ENCODE peak calls at places on chromosomes 6 and 20, in ten cellular contexts. One of them, this sample, is unnamed.

GRCh38 chr20:61595216-61595615 is 343.2 kb downstream of the CDH4 start:
- DNase-seq in central memory CD4-positive, alpha-beta T cell: no peak
- DNase-seq in aorta: no peak
- DNase-seq in brain pericyte: no peak
- DNase-seq in non-pigmented ciliary epithelial cell: no peak
- DNase-seq in activated CD4-positive, alpha-beta T cell treated with anti-CD3 and anti-CD28 coated beads, Interleukin-2, amount 50 U/mL, for 1 hour: no peak
- DNase-seq in NCI-H2081: no peak
- DNase-seq in fibroblast of the aortic adventitia: no peak
- DNase-seq in breast epithelium: no peak
- DNase-seq in H4: no peak
- DNase-seq in this sample: no peak

GRCh38 chr20:32544893-32545840 is 40.0 kb downstream of the NOL4L start:
- DNase-seq in central memory CD4-positive, alpha-beta T cell: no peak
- DNase-seq in aorta: no peak
- DNase-seq in brain pericyte: no peak
- DNase-seq in non-pigmented ciliary epithelial cell: no peak
- DNase-seq in activated CD4-positive, alpha-beta T cell treated with anti-CD3 and anti-CD28 coated beads, Interleukin-2, amount 50 U/mL, for 1 hour: no peak
- DNase-seq in NCI-H2081: no peak
- DNase-seq in fibroblast of the aortic adventitia: no peak
- DNase-seq in breast epithelium: no peak
- DNase-seq in H4: no peak
- DNase-seq in this sample: no peak

GRCh38 chr6:28880894-28881780 is 42.6 kb downstream of the TRIM27 start:
- DNase-seq in central memory CD4-positive, alpha-beta T cell: no peak
- DNase-seq in aorta: peak
- DNase-seq in brain pericyte: peak
- DNase-seq in non-pigmented ciliary epithelial cell: no peak
- DNase-seq in activated CD4-positive, alpha-beta T cell treated with anti-CD3 and anti-CD28 coated beads, Interleukin-2, amount 50 U/mL, for 1 hour: peak
- DNase-seq in NCI-H2081: peak
- DNase-seq in fibroblast of the aortic adventitia: peak
- DNase-seq in breast epithelium: peak
- DNase-seq in H4: peak
- DNase-seq in this sample: peak

GRCh38 chr6:10976571-10976970 is 67.5 kb downstream of the ELOVL2 start:
- DNase-seq in central memory CD4-positive, alpha-beta T cell: no peak
- DNase-seq in aorta: no peak
- DNase-seq in brain pericyte: no peak
- DNase-seq in non-pigmented ciliary epithelial cell: no peak
- DNase-seq in activated CD4-positive, alpha-beta T cell treated with anti-CD3 and anti-CD28 coated beads, Interleukin-2, amount 50 U/mL, for 1 hour: no peak
- DNase-seq in NCI-H2081: no peak
- DNase-seq in fibroblast of the aortic adventitia: no peak
- DNase-seq in breast epithelium: no peak
- DNase-seq in H4: no peak
- DNase-seq in this sample: no peak

GRCh38 chr6:45667265-45667664 is 289.5 kb upstream of the SUPT3H start:
- DNase-seq in central memory CD4-positive, alpha-beta T cell: no peak
- DNase-seq in aorta: no peak
- DNase-seq in brain pericyte: no peak
- DNase-seq in non-pigmented ciliary epithelial cell: no peak
- DNase-seq in activated CD4-positive, alpha-beta T cell treated with anti-CD3 and anti-CD28 coated beads, Interleukin-2, amount 50 U/mL, for 1 hour: no peak
- DNase-seq in NCI-H2081: no peak
- DNase-seq in fibroblast of the aortic adventitia: no peak
- DNase-seq in breast epithelium: no peak
- DNase-seq in H4: no peak
- DNase-seq in this sample: no peak

GRCh38 chr20:57027752-57028151 is 238.7 kb downstream of the BMP7 start:
- DNase-seq in central memory CD4-positive, alpha-beta T cell: no peak
- DNase-seq in aorta: no peak
- DNase-seq in brain pericyte: no peak
- DNase-seq in non-pigmented ciliary epithelial cell: no peak
- DNase-seq in activated CD4-positive, alpha-beta T cell treated with anti-CD3 and anti-CD28 coated beads, Interleukin-2, amount 50 U/mL, for 1 hour: no peak
- DNase-seq in NCI-H2081: no peak
- DNase-seq in fibroblast of the aortic adventitia: no peak
- DNase-seq in breast epithelium: no peak
- DNase-seq in H4: no peak
- DNase-seq in this sample: no peak

GRCh38 chr20:31698803-31699718 is 23.6 kb downstream of the BCL2L1 start:
- DNase-seq in central memory CD4-positive, alpha-beta T cell: no peak
- DNase-seq in aorta: peak
- DNase-seq in brain pericyte: peak
- DNase-seq in non-pigmented ciliary epithelial cell: peak
- DNase-seq in activated CD4-positive, alpha-beta T cell treated with anti-CD3 and anti-CD28 coated beads, Interleukin-2, amount 50 U/mL, for 1 hour: no peak
- DNase-seq in NCI-H2081: peak
- DNase-seq in fibroblast of the aortic adventitia: peak
- DNase-seq in breast epithelium: no peak
- DNase-seq in H4: peak
- DNase-seq in this sample: peak

GRCh38 chr6:109076421-109076820 is 18.2 kb downstream of the SESN1 start:
- DNase-seq in central memory CD4-positive, alpha-beta T cell: no peak
- DNase-seq in aorta: no peak
- DNase-seq in brain pericyte: no peak
- DNase-seq in non-pigmented ciliary epithelial cell: no peak
- DNase-seq in activated CD4-positive, alpha-beta T cell treated with anti-CD3 and anti-CD28 coated beads, Interleukin-2, amount 50 U/mL, for 1 hour: no peak
- DNase-seq in NCI-H2081: no peak
- DNase-seq in fibroblast of the aortic adventitia: no peak
- DNase-seq in breast epithelium: no peak
- DNase-seq in H4: no peak
- DNase-seq in this sample: no peak

GRCh38 chr6:23414204-23414501 is 711.9 kb upstream of the NRSN1 start:
- DNase-seq in central memory CD4-positive, alpha-beta T cell: no peak
- DNase-seq in aorta: no peak
- DNase-seq in brain pericyte: peak
- DNase-seq in non-pigmented ciliary epithelial cell: peak
- DNase-seq in activated CD4-positive, alpha-beta T cell treated with anti-CD3 and anti-CD28 coated beads, Interleukin-2, amount 50 U/mL, for 1 hour: no peak
- DNase-seq in NCI-H2081: peak
- DNase-seq in fibroblast of the aortic adventitia: peak
- DNase-seq in breast epithelium: no peak
- DNase-seq in H4: peak
- DNase-seq in this sample: no peak

GRCh38 chr20:47673671-47673955 is 111.7 kb downstream of the SULF2 start:
- DNase-seq in central memory CD4-positive, alpha-beta T cell: no peak
- DNase-seq in aorta: no peak
- DNase-seq in brain pericyte: no peak
- DNase-seq in non-pigmented ciliary epithelial cell: no peak
- DNase-seq in activated CD4-positive, alpha-beta T cell treated with anti-CD3 and anti-CD28 coated beads, Interleukin-2, amount 50 U/mL, for 1 hour: no peak
- DNase-seq in NCI-H2081: no peak
- DNase-seq in fibroblast of the aortic adventitia: no peak
- DNase-seq in breast epithelium: no peak
- DNase-seq in H4: no peak
- DNase-seq in this sample: no peak

GRCh38 chr20:63223121-63223825 is 7.3 kb upstream of the YTHDF1 start:
- DNase-seq in central memory CD4-positive, alpha-beta T cell: peak
- DNase-seq in aorta: no peak
- DNase-seq in brain pericyte: no peak
- DNase-seq in non-pigmented ciliary epithelial cell: no peak
- DNase-seq in activated CD4-positive, alpha-beta T cell treated with anti-CD3 and anti-CD28 coated beads, Interleukin-2, amount 50 U/mL, for 1 hour: peak
- DNase-seq in NCI-H2081: peak
- DNase-seq in fibroblast of the aortic adventitia: peak
- DNase-seq in breast epithelium: no peak
- DNase-seq in H4: peak
- DNase-seq in this sample: no peak

GRCh38 chr20:10637062-10637559 is 36.7 kb downstream of the JAG1 start:
- DNase-seq in central memory CD4-positive, alpha-beta T cell: no peak
- DNase-seq in aorta: peak
- DNase-seq in brain pericyte: no peak
- DNase-seq in non-pigmented ciliary epithelial cell: no peak
- DNase-seq in activated CD4-positive, alpha-beta T cell treated with anti-CD3 and anti-CD28 coated beads, Interleukin-2, amount 50 U/mL, for 1 hour: no peak
- DNase-seq in NCI-H2081: no peak
- DNase-seq in fibroblast of the aortic adventitia: peak
- DNase-seq in breast epithelium: no peak
- DNase-seq in H4: peak
- DNase-seq in this sample: peak

GRCh38 chr6:134035823-134036296 is 16.6 kb downstream of the SLC2A12 start:
- DNase-seq in central memory CD4-positive, alpha-beta T cell: no peak
- DNase-seq in aorta: no peak
- DNase-seq in brain pericyte: no peak
- DNase-seq in non-pigmented ciliary epithelial cell: no peak
- DNase-seq in activated CD4-positive, alpha-beta T cell treated with anti-CD3 and anti-CD28 coated beads, Interleukin-2, amount 50 U/mL, for 1 hour: no peak
- DNase-seq in NCI-H2081: peak
- DNase-seq in fibroblast of the aortic adventitia: peak
- DNase-seq in breast epithelium: no peak
- DNase-seq in H4: peak
- DNase-seq in this sample: no peak

GRCh38 chr6:160437153-160437552 is 89.0 kb downstream of the SLC22A3 start:
- DNase-seq in central memory CD4-positive, alpha-beta T cell: no peak
- DNase-seq in aorta: no peak
- DNase-seq in brain pericyte: no peak
- DNase-seq in non-pigmented ciliary epithelial cell: no peak
- DNase-seq in activated CD4-positive, alpha-beta T cell treated with anti-CD3 and anti-CD28 coated beads, Interleukin-2, amount 50 U/mL, for 1 hour: no peak
- DNase-seq in NCI-H2081: no peak
- DNase-seq in fibroblast of the aortic adventitia: no peak
- DNase-seq in breast epithelium: no peak
- DNase-seq in H4: no peak
- DNase-seq in this sample: no peak

GRCh38 chr6:164563866-164564265 is 745.5 kb downstream of the C6orf118 start:
- DNase-seq in central memory CD4-positive, alpha-beta T cell: no peak
- DNase-seq in aorta: no peak
- DNase-seq in brain pericyte: no peak
- DNase-seq in non-pigmented ciliary epithelial cell: no peak
- DNase-seq in activated CD4-positive, alpha-beta T cell treated with anti-CD3 and anti-CD28 coated beads, Interleukin-2, amount 50 U/mL, for 1 hour: no peak
- DNase-seq in NCI-H2081: no peak
- DNase-seq in fibroblast of the aortic adventitia: no peak
- DNase-seq in breast epithelium: no peak
- DNase-seq in H4: no peak
- DNase-seq in this sample: no peak

GRCh38 chr20:6664574-6664973 is 102.9 kb upstream of the BMP2 start:
- DNase-seq in central memory CD4-positive, alpha-beta T cell: no peak
- DNase-seq in aorta: no peak
- DNase-seq in brain pericyte: no peak
- DNase-seq in non-pigmented ciliary epithelial cell: no peak
- DNase-seq in activated CD4-positive, alpha-beta T cell treated with anti-CD3 and anti-CD28 coated beads, Interleukin-2, amount 50 U/mL, for 1 hour: no peak
- DNase-seq in NCI-H2081: no peak
- DNase-seq in fibroblast of the aortic adventitia: no peak
- DNase-seq in breast epithelium: no peak
- DNase-seq in H4: no peak
- DNase-seq in this sample: no peak

GRCh38 chr20:46402236-46402886 is 4.1 kb downstream of the ELMO2 start:
- DNase-seq in central memory CD4-positive, alpha-beta T cell: no peak
- DNase-seq in aorta: no peak
- DNase-seq in brain pericyte: no peak
- DNase-seq in non-pigmented ciliary epithelial cell: no peak
- DNase-seq in activated CD4-positive, alpha-beta T cell treated with anti-CD3 and anti-CD28 coated beads, Interleukin-2, amount 50 U/mL, for 1 hour: no peak
- DNase-seq in NCI-H2081: no peak
- DNase-seq in fibroblast of the aortic adventitia: peak
- DNase-seq in breast epithelium: no peak
- DNase-seq in H4: peak
- DNase-seq in this sample: no peak

GRCh38 chr20:17843246-17844132 is 125.1 kb downstream of the SNX5 start:
- DNase-seq in central memory CD4-positive, alpha-beta T cell: peak
- DNase-seq in aorta: peak
- DNase-seq in brain pericyte: peak
- DNase-seq in non-pigmented ciliary epithelial cell: peak
- DNase-seq in activated CD4-positive, alpha-beta T cell treated with anti-CD3 and anti-CD28 coated beads, Interleukin-2, amount 50 U/mL, for 1 hour: no peak
- DNase-seq in NCI-H2081: no peak
- DNase-seq in fibroblast of the aortic adventitia: peak
- DNase-seq in breast epithelium: no peak
- DNase-seq in H4: peak
- DNase-seq in this sample: peak

GRCh38 chr6:76435174-76435573 is 362.7 kb upstream of the IMPG1 start:
- DNase-seq in central memory CD4-positive, alpha-beta T cell: no peak
- DNase-seq in aorta: no peak
- DNase-seq in brain pericyte: no peak
- DNase-seq in non-pigmented ciliary epithelial cell: no peak
- DNase-seq in activated CD4-positive, alpha-beta T cell treated with anti-CD3 and anti-CD28 coated beads, Interleukin-2, amount 50 U/mL, for 1 hour: no peak
- DNase-seq in NCI-H2081: no peak
- DNase-seq in fibroblast of the aortic adventitia: no peak
- DNase-seq in breast epithelium: no peak
- DNase-seq in H4: peak
- DNase-seq in this sample: no peak

GRCh38 chr20:62133051-62133845 is 9.9 kb downstream of the PSMA7 start:
- DNase-seq in central memory CD4-positive, alpha-beta T cell: no peak
- DNase-seq in aorta: peak
- DNase-seq in brain pericyte: no peak
- DNase-seq in non-pigmented ciliary epithelial cell: no peak
- DNase-seq in activated CD4-positive, alpha-beta T cell treated with anti-CD3 and anti-CD28 coated beads, Interleukin-2, amount 50 U/mL, for 1 hour: no peak
- DNase-seq in NCI-H2081: no peak
- DNase-seq in fibroblast of the aortic adventitia: no peak
- DNase-seq in breast epithelium: no peak
- DNase-seq in H4: no peak
- DNase-seq in this sample: no peak

GRCh38 chr6:88662163-88662580 is 301.2 kb downstream of the RNGTT start:
- DNase-seq in central memory CD4-positive, alpha-beta T cell: no peak
- DNase-seq in aorta: no peak
- DNase-seq in brain pericyte: no peak
- DNase-seq in non-pigmented ciliary epithelial cell: no peak
- DNase-seq in activated CD4-positive, alpha-beta T cell treated with anti-CD3 and anti-CD28 coated beads, Interleukin-2, amount 50 U/mL, for 1 hour: no peak
- DNase-seq in NCI-H2081: no peak
- DNase-seq in fibroblast of the aortic adventitia: no peak
- DNase-seq in breast epithelium: no peak
- DNase-seq in H4: no peak
- DNase-seq in this sample: no peak

GRCh38 chr6:141669141-141669540 is 463.6 kb upstream of the GJE1 start:
- DNase-seq in central memory CD4-positive, alpha-beta T cell: no peak
- DNase-seq in aorta: no peak
- DNase-seq in brain pericyte: no peak
- DNase-seq in non-pigmented ciliary epithelial cell: no peak
- DNase-seq in activated CD4-positive, alpha-beta T cell treated with anti-CD3 and anti-CD28 coated beads, Interleukin-2, amount 50 U/mL, for 1 hour: no peak
- DNase-seq in NCI-H2081: no peak
- DNase-seq in fibroblast of the aortic adventitia: no peak
- DNase-seq in breast epithelium: no peak
- DNase-seq in H4: no peak
- DNase-seq in this sample: no peak

GRCh38 chr6:21595951-21596378 is 2.4 kb downstream of the SOX4 start:
- DNase-seq in central memory CD4-positive, alpha-beta T cell: no peak
- DNase-seq in aorta: peak
- DNase-seq in brain pericyte: no peak
- DNase-seq in non-pigmented ciliary epithelial cell: no peak
- DNase-seq in activated CD4-positive, alpha-beta T cell treated with anti-CD3 and anti-CD28 coated beads, Interleukin-2, amount 50 U/mL, for 1 hour: no peak
- DNase-seq in NCI-H2081: no peak
- DNase-seq in fibroblast of the aortic adventitia: no peak
- DNase-seq in breast epithelium: no peak
- DNase-seq in H4: no peak
- DNase-seq in this sample: no peak

GRCh38 chr6:32439139-32439538 is 548 bp upstream of the HLA-DRA start:
- DNase-seq in central memory CD4-positive, alpha-beta T cell: no peak
- DNase-seq in aorta: no peak
- DNase-seq in brain pericyte: no peak
- DNase-seq in non-pigmented ciliary epithelial cell: no peak
- DNase-seq in activated CD4-positive, alpha-beta T cell treated with anti-CD3 and anti-CD28 coated beads, Interleukin-2, amount 50 U/mL, for 1 hour: no peak
- DNase-seq in NCI-H2081: no peak
- DNase-seq in fibroblast of the aortic adventitia: no peak
- DNase-seq in breast epithelium: no peak
- DNase-seq in H4: no peak
- DNase-seq in this sample: no peak

GRCh38 chr6:20688710-20689500 is 154.6 kb downstream of the CDKAL1 start:
- DNase-seq in central memory CD4-positive, alpha-beta T cell: no peak
- DNase-seq in aorta: no peak
- DNase-seq in brain pericyte: peak
- DNase-seq in non-pigmented ciliary epithelial cell: no peak
- DNase-seq in activated CD4-positive, alpha-beta T cell treated with anti-CD3 and anti-CD28 coated beads, Interleukin-2, amount 50 U/mL, for 1 hour: no peak
- DNase-seq in NCI-H2081: peak
- DNase-seq in fibroblast of the aortic adventitia: no peak
- DNase-seq in breast epithelium: no peak
- DNase-seq in H4: peak
- DNase-seq in this sample: no peak

GRCh38 chr6:44006123-44006871 is 121.0 kb downstream of the MRPL14 start:
- DNase-seq in central memory CD4-positive, alpha-beta T cell: no peak
- DNase-seq in aorta: no peak
- DNase-seq in brain pericyte: no peak
- DNase-seq in non-pigmented ciliary epithelial cell: no peak
- DNase-seq in activated CD4-positive, alpha-beta T cell treated with anti-CD3 and anti-CD28 coated beads, Interleukin-2, amount 50 U/mL, for 1 hour: no peak
- DNase-seq in NCI-H2081: no peak
- DNase-seq in fibroblast of the aortic adventitia: peak
- DNase-seq in breast epithelium: no peak
- DNase-seq in H4: no peak
- DNase-seq in this sample: no peak

GRCh38 chr6:29506446-29507067 is 18.8 kb upstream of the MAS1L start:
- DNase-seq in central memory CD4-positive, alpha-beta T cell: no peak
- DNase-seq in aorta: no peak
- DNase-seq in brain pericyte: no peak
- DNase-seq in non-pigmented ciliary epithelial cell: no peak
- DNase-seq in activated CD4-positive, alpha-beta T cell treated with anti-CD3 and anti-CD28 coated beads, Interleukin-2, amount 50 U/mL, for 1 hour: no peak
- DNase-seq in NCI-H2081: no peak
- DNase-seq in fibroblast of the aortic adventitia: no peak
- DNase-seq in breast epithelium: no peak
- DNase-seq in H4: no peak
- DNase-seq in this sample: no peak

GRCh38 chr6:125114248-125114858 is 39.2 kb upstream of the TPD52L1 start:
- DNase-seq in central memory CD4-positive, alpha-beta T cell: peak
- DNase-seq in aorta: no peak
- DNase-seq in brain pericyte: no peak
- DNase-seq in non-pigmented ciliary epithelial cell: no peak
- DNase-seq in activated CD4-positive, alpha-beta T cell treated with anti-CD3 and anti-CD28 coated beads, Interleukin-2, amount 50 U/mL, for 1 hour: peak
- DNase-seq in NCI-H2081: peak
- DNase-seq in fibroblast of the aortic adventitia: peak
- DNase-seq in breast epithelium: no peak
- DNase-seq in H4: peak
- DNase-seq in this sample: no peak

This sample was measured in tibial artery.